ENCODE peak calls at places on chromosomes 6 and 20, in eight cellular contexts. P is AG20443; K is activated T-helper 9 cell treated with anti-CD3 and anti-CD28 coated beads, Interleukin-2, amount 50 U/mL, for 16 hours; V is SJSA1; F is HT1080; D is EL; O is midbrain; Q is amygdala. B is an unnamed sample.

GRCh38 chr6:121439456-121440250 is 4.2 kb downstream of the GJA1 start:
- DNase-seq in P (no peak), Q (no peak), O (no peak), V (no peak), K (no peak), F (no peak), D (no peak), B (no peak)

GRCh38 chr6:135909737-135910387 is 58.4 kb downstream of the PDE7B start:
- DNase-seq in D (peak), P (peak), Q (no peak), F (peak), V (no peak), K (peak), O (peak), B (peak)

GRCh38 chr6:6678185-6678671 is 89.7 kb downstream of the LY86 start:
- DNase-seq in V (peak), Q (no peak), O (no peak), D (peak), P (peak), F (peak), K (no peak), B (no peak)

GRCh38 chr6:143762126-143762525 is 81.0 kb upstream of the LTV1 start:
- DNase-seq in Q (no peak), O (no peak), K (no peak), F (no peak), D (no peak), P (no peak), V (no peak), B (no peak)

GRCh38 chr6:34951741-34952140 is 62.7 kb downstream of the ANKS1A start:
- DNase-seq in K (no peak), Q (no peak), F (no peak), P (no peak), O (no peak), D (no peak), V (no peak), B (no peak)

GRCh38 chr6:118485601-118486550 is 62.2 kb upstream of the PLN start:
- DNase-seq in F (no peak), O (peak), D (no peak), K (no peak), V (no peak), Q (peak), P (no peak), B (peak)

GRCh38 chr6:26420607-26421235 is 18.6 kb downstream of the BTN3A1 start:
- DNase-seq in V (peak), F (peak), D (peak), O (no peak), P (peak), K (no peak), Q (no peak), B (no peak)

GRCh38 chr6:5752282-5752681 is 254.4 kb downstream of the NRN1 start:
- DNase-seq in V (no peak), D (peak), Q (no peak), F (peak), P (peak), K (no peak), O (peak), B (no peak)

GRCh38 chr6:20691185-20691584 is 156.9 kb downstream of the CDKAL1 start:
- DNase-seq in O (no peak), Q (no peak), F (no peak), V (no peak), K (no peak), D (no peak), P (no peak), B (no peak)

GRCh38 chr6:119830494-119831295 is 481.1 kb upstream of the MAN1A1 start:
- DNase-seq in P (no peak), Q (no peak), F (no peak), D (no peak), O (no peak), K (no peak), V (no peak), B (no peak)

GRCh38 chr6:88008821-88009220 is 38.8 kb upstream of the SPACA1 start:
- DNase-seq in K (no peak), O (no peak), F (peak), P (peak), V (no peak), Q (no peak), D (no peak), B (no peak)

GRCh38 chr20:11267762-11268335 is 594.0 kb upstream of the JAG1 start:
- DNase-seq in Q (no peak), D (no peak), F (no peak), V (no peak), K (no peak), O (no peak), P (no peak), B (no peak)

GRCh38 chr6:106070626-106071025 is 15.5 kb upstream of the PRDM1 start:
- DNase-seq in F (no peak), P (no peak), O (no peak), K (no peak), Q (no peak), V (no peak), D (no peak), B (no peak)

GRCh38 chr20:19628570-19629134 is 129.4 kb upstream of the RIN2 start:
- DNase-seq in Q (no peak), F (peak), O (peak), K (no peak), D (peak), P (peak), V (peak), B (peak)

GRCh38 chr20:61253264-61253639 is 1.2 kb downstream of the CDH4 start:
- DNase-seq in O (peak), Q (no peak), D (peak), V (no peak), P (peak), K (no peak), F (no peak), B (no peak)

GRCh38 chr6:2524090-2524489 is 226.6 kb downstream of the MYLK4 start:
- DNase-seq in K (no peak), V (peak), O (no peak), Q (no peak), D (no peak), F (peak), P (no peak), B (no peak)

GRCh38 chr20:20237093-20237959 is 130.6 kb upstream of the INSM1 start:
- DNase-seq in P (peak), F (peak), O (peak), D (peak), Q (no peak), V (no peak), K (no peak), B (no peak)

GRCh38 chr6:141677598-141678211 is 455.0 kb upstream of the GJE1 start:
- DNase-seq in F (peak), K (no peak), O (no peak), D (peak), P (peak), V (no peak), Q (no peak), B (no peak)

GRCh38 chr6:69973138-69973537 is 106.8 kb downstream of the COL19A1 start:
- DNase-seq in K (no peak), Q (no peak), D (no peak), O (no peak), P (no peak), V (no peak), F (no peak), B (no peak)

GRCh38 chr6:143967861-143968498 is 40.1 kb downstream of the PLAGL1 start:
- DNase-seq in V (no peak), P (no peak), K (no peak), F (no peak), Q (no peak), D (no peak), O (no peak), B (no peak)

GRCh38 chr6:47188588-47189021 is 121.1 kb downstream of the TNFRSF21 start:
- DNase-seq in F (peak), P (peak), Q (no peak), V (no peak), O (no peak), D (peak), K (no peak), B (no peak)

GRCh38 chr6:38603492-38603891 is 36.2 kb downstream of the BTBD9 start:
- DNase-seq in V (no peak), P (no peak), O (no peak), F (no peak), Q (no peak), K (no peak), D (no peak), B (no peak)

GRCh38 chr20:63892402-63892801 is 2.5 kb upstream of the DNAJC5 start:
- DNase-seq in F (no peak), O (no peak), K (no peak), D (no peak), P (no peak), Q (no peak), V (no peak), B (no peak)

B was measured in GM12878.